ENCODE peak calls at places on chromosome 2, in ten cellular contexts. V is stimulated activated naive B cell treated with anti-CD40 and anti-IgM and Interleukin-4, amounts not matched to agents 10 μg/mL and 1 μg/mL and 100 μg/mL, for 72 hours; M is HCT116; Y is NCI-H524; A is kidney tubule cell; L is activated gamma-delta T cell treated with anti-CD3 and anti-CD28 coated beads, Interleukin-2, amount 50 U/mL, for 16 hours; X is effector CD8-positive, alpha-beta T cell; H is neural progenitor cell; U is memory B cell; G is activated naive CD8-positive, alpha-beta T cell treated with anti-CD3 and anti-CD28 coated beads, Interleukin-2, amount 50 U/mL, for 24 hours. T is an unnamed sample.
A peak's percentile ranks its signal among the peaks of the same experiment; 100 is the strongest.

GRCh38 chr2:102770506-102770905 is 8.7 kb downstream of the TMEM182 start:
- DNase-seq in G (no peak), X (no peak), M (no peak), Y (no peak), H (peak; percentile 16), U (no peak), A (peak; percentile 75), L (no peak), V (no peak), T (no peak)

GRCh38 chr2:218002792-218003191 is at the start of gene TNS1:
- DNase-seq in V (no peak), U (no peak), Y (peak; percentile 29), G (no peak), L (no peak), A (no peak), X (no peak), M (no peak), H (peak; percentile 48), T (no peak)

GRCh38 chr2:99600929-99601680 is 111.3 kb upstream of the REV1 start:
- DNase-seq in V (no peak), G (no peak), M (no peak), Y (no peak), H (peak; percentile 9), X (no peak), A (peak; percentile 4), L (no peak), U (no peak), T (no peak)

GRCh38 chr2:142104134-142104758 is 26.6 kb downstream of the LRP1B start:
- DNase-seq in Y (no peak), X (no peak), U (no peak), A (no peak), M (no peak), V (no peak), H (no peak), L (no peak), G (no peak), T (no peak)

GRCh38 chr2:144431384-144431783 is 88.5 kb downstream of the ZEB2 start:
- DNase-seq in Y (peak; percentile 26), G (no peak), A (no peak), H (peak; percentile 54), U (peak; percentile 14), X (no peak), L (no peak), M (no peak), V (no peak), T (no peak)

GRCh38 chr2:26745609-26746327 is 18.3 kb upstream of the SLC35F6 start:
- DNase-seq in A (peak; percentile 76), H (peak; percentile 87), G (peak; percentile 88), L (peak; percentile 66), X (peak; percentile 70), V (peak; percentile 53), M (peak; percentile 72), Y (peak; percentile 85), U (peak; percentile 63), T (peak; percentile 87)

GRCh38 chr2:175690113-175690716 is 311.9 kb downstream of the LNPK start:
- DNase-seq in U (peak; percentile 15), A (peak; percentile 63), L (no peak), H (peak; percentile 62), V (peak; percentile 11), G (no peak), X (no peak), Y (peak; percentile 50), M (peak; percentile 58), T (peak; percentile 57)

GRCh38 chr2:104977958-104978357 is 59.9 kb upstream of the MRPS9 start:
- DNase-seq in V (no peak), G (no peak), H (no peak), U (no peak), A (peak; percentile 39), X (no peak), M (no peak), L (no peak), Y (no peak), T (no peak)

GRCh38 chr2:69168144-69168813 is 155.3 kb downstream of the ANTXR1 start:
- DNase-seq in U (no peak), M (no peak), H (no peak), L (no peak), V (no peak), Y (no peak), A (peak; percentile 82), G (no peak), X (no peak), T (no peak)

T was measured in endothelial cell.